ENCODE peak calls at places on chromosome 21, in four cellular contexts. N is K562, Q is GM12878, W is SK-N-SH. D is an unnamed sample.

GRCh38 chr21:26956216-26956615 is 10.7 kb downstream of the ADAMTS5 start:
- DNase-seq in Q (no peak), W (no peak), N (no peak), D (no peak)

GRCh38 chr21:35257413-35257812 is 208.3 kb upstream of the RUNX1 start:
- DNase-seq in Q (no peak), W (no peak), N (no peak), D (no peak)

GRCh38 chr21:40618216-40618615 is 228.7 kb downstream of the DSCAM start:
- DNase-seq in Q (no peak), N (no peak), W (peak), D (no peak)

GRCh38 chr21:46285761-46286667 is at the start of gene YBEY:
- DNase-seq in W (peak), N (peak), Q (peak), D (peak)

GRCh38 chr21:35231115-35231514 is 182.0 kb upstream of the RUNX1 start:
- DNase-seq in N (no peak), W (no peak), Q (no peak), D (no peak)

GRCh38 chr21:34722684-34723300 is 54.0 kb downstream of the CLIC6 start:
- DNase-seq in N (peak), W (peak), Q (no peak), D (peak)

GRCh38 chr21:35375115-35375514 is 326.0 kb upstream of the RUNX1 start:
- DNase-seq in N (no peak), W (no peak), Q (no peak), D (no peak)

GRCh38 chr21:29157084-29157483 is 26.6 kb downstream of the MAP3K7CL start:
- DNase-seq in N (no peak), Q (no peak), W (no peak), D (no peak)

GRCh38 chr21:40433575-40433974 is 413.4 kb downstream of the DSCAM start:
- DNase-seq in Q (no peak), W (no peak), N (no peak), D (no peak)

GRCh38 chr21:41932191-41932575 is 21.6 kb downstream of the C2CD2 start:
- DNase-seq in Q (no peak), N (peak), W (no peak), D (no peak)

GRCh38 chr21:26093094-26093493 is 77.5 kb downstream of the APP start:
- DNase-seq in W (no peak), N (no peak), Q (no peak), D (no peak)

GRCh38 chr21:34764715-34765284 is 96.0 kb downstream of the CLIC6 start:
- DNase-seq in Q (no peak), N (no peak), W (no peak), D (no peak)

GRCh38 chr21:25506887-25507286 is 100.4 kb downstream of the MRPL39 start:
- DNase-seq in N (no peak), Q (no peak), W (no peak), D (no peak)

GRCh38 chr21:42187976-42188653 is 30.8 kb upstream of the ABCG1 start:
- DNase-seq in N (no peak), W (no peak), Q (peak), D (no peak)

GRCh38 chr21:23249760-23250159 is 2251.6 kb downstream of the NCAM2 start:
- DNase-seq in W (no peak), N (no peak), Q (no peak), D (no peak)

GRCh38 chr21:43299441-43300277 is 127.3 kb downstream of the SIK1 start:
- DNase-seq in W (peak), N (no peak), Q (no peak), D (no peak)

GRCh38 chr21:41810597-41810932 is 43.7 kb upstream of the RIPK4 start:
- DNase-seq in W (no peak), N (no peak), Q (no peak), D (no peak)

DNA sequence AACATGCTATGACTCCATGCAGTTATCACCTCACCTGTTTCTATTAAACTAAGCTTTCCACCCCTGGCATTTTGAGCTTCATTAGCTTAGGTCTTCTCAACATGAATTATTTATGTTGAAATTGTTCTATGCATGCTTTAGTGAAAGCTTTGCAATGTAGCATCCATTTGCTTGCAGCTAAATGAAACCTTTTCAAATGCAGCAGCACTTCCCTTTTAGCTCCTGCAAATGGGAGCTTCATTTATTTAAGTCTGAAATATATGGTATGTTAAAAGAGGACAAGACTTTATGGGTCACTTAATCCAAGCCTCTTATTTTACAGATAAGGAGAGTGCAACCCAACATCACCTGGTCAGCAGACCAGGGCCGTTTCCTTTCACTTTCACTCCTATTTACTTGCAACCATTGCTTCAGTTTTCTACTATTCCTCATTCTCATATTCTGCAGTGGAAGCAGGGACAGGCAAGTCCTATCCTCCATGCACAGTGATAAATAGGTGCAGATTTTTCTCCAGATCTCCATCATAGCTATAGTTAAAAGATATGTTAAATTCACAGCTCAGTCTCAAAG is 56.4 kb upstream of the SAMSN1 start:
- DNase-seq in N (no peak), W (no peak), Q (no peak), D (no peak)
- TF ChIP-seq TAF1 in N (no peak), W (no peak), Q (no peak), D (no peak)

GRCh38 chr21:14482165-14482564 is 64.0 kb downstream of the SAMSN1 start:
- DNase-seq in Q (no peak), N (no peak), W (no peak), D (no peak)
- TF ChIP-seq NRF1 in Q (no peak), N (no peak), W (no peak), D (no peak)

DNA sequence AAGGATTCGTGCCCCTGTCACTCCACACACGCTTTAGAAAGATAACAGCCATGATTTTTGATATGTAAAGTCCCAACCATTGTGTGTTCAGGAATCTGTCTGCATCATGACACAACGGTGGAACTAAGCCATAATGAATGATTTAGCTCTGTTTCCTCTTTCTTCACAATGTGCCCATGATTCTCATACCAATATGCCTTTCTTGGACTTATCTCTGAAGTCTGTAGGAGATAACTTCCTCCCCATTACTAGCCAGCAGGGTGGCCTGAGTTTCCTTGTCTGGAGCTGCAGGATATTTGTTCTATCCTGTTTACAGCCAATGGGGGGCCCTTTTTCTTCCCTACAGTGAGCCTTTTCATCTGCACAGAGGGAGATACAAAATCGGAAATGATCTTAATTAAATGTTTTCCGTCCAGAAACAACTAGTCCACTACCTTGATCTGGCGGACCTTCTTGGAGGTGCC is 511.8 kb downstream of the USP25 start:
- DNase-seq in W (no peak), Q (no peak), N (no peak), D (peak)
- TF ChIP-seq TAF1 in W (no peak), Q (no peak), N (no peak), D (no peak)

GRCh38 chr21:38081663-38082062 is 165.4 kb upstream of the KCNJ6 start:
- DNase-seq in Q (no peak), N (no peak), W (no peak), D (no peak)

GRCh38 chr21:38080888-38081287 is 164.6 kb upstream of the KCNJ6 start:
- DNase-seq in N (no peak), W (no peak), Q (no peak), D (no peak)

GRCh38 chr21:38086580-38086979 is 170.2 kb upstream of the KCNJ15 start:
- DNase-seq in N (no peak), W (no peak), Q (no peak), D (no peak)

GRCh38 chr21:38083534-38083933 is 167.3 kb upstream of the KCNJ6 start:
- DNase-seq in W (no peak), Q (no peak), N (no peak), D (no peak)

GRCh38 chr21:38082936-38083335 is 166.7 kb upstream of the KCNJ6 start:
- DNase-seq in N (no peak), W (no peak), Q (no peak), D (no peak)
- TF ChIP-seq NRF1 in N (no peak), W (no peak), Q (no peak), D (no peak)

GRCh38 chr21:17819114-17819877 is at the start of gene C21orf91:
- DNase-seq in W (peak), Q (peak), N (peak), D (peak)

GRCh38 chr21:17821121-17821520 is 2.0 kb upstream of the C21orf91 start:
- DNase-seq in W (no peak), Q (no peak), N (no peak), D (no peak)

GRCh38 chr21:17813353-17813752 is 5.8 kb downstream of the C21orf91 start:
- DNase-seq in N (no peak), W (no peak), Q (no peak), D (no peak)

GRCh38 chr21:17819878-17820232 is 699 bp upstream of the C21orf91 start:
- DNase-seq in N (peak), W (peak), Q (no peak), D (no peak)

DNA sequence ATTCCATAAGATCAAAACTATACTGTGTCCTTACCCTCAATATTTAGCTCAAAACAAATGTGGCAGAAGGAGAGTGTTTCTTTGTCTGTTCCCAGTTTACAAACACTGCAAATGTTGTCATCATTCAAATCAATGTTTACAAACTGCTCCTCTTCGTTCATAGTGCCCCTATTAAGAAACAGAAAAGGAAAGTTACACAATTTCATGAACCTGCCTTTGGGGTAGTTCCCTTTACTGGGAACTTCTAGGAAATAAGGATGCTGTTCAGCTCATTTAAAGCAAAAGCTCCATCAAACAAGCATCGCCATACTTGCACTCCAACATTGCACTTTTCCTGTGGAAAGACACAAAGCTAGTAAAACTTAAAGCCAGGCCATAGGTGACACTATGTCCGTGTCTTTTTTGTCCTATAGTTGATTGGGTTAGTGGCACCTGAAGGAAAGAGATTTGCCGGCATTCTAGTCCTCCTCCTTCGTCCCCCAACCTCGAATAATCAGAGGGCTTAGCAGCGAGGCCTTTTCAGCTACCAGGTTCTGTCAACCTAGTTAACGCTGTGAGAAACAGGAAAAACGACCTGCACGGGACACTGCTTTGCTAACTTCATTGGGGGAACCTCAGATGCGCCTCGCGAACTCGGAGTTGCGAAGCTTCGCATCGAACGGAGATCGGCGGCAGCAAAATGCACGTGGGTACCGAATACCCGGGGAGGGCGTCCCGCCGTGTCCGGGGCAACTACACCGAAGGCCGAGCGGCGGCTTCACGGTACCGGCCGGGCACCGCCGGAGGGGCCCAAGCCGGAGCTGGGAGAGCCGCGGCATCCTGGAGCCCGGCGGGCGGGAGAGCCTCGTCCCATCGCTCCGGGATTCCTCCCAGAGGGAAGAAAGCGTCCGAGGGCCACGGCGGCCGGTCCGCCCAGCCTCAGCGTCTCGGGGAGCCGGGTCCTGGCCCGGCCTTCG is 720 bp downstream of the C21orf91 start:
- DNase-seq in N (no peak), Q (no peak), W (peak), D (peak)
- TF ChIP-seq TAF1 in N (no peak), Q (no peak), W (no peak), D (no peak)

DNA sequence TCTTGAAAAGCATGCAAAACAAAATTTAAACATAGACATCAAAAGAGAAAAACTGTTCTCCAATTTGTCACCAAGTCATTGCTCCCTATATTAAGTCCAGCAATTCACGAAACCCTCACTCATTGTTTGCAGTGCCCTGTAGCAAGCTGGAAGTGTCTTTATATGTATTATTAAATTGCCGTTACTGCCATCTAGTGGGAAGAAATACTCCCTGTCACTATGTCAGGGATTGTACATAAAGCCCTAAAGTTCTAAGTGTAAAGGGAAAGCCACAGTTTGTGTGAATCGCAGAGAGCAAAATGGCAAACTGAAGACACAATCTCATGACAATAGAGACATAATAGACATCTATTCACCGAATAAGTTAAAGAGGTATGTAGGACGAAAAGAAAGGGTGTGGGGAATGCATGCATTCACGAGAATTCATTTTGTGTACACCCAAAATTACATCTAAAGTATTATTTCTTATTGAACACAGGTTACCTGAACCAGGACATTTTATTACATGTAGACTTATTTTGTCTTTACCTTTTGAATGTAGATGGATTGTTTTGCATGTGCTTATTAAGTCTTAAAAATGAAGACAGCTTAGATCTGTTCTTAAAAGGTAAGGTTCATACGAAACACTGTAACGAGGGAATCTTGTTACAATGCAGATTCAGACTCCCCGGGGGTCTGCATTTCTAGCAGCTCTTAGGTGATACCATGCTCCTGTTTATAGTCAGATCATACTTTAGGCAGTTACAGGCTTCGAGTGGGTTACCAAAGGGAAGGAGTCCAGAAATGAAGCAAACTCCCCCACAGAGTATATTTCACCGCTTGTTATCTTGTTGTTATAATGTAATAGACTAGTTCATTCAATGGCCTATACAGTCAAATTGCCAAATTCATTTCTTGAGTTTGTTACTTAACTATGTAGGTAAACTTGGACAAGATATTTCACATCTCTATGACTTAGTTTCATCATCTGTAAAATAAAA is 600.8 kb downstream of the USP25 start:
- DNase-seq in Q (no peak), N (no peak), W (peak), D (no peak)
- TF ChIP-seq NRF1 in Q (no peak), N (no peak), W (no peak), D (no peak)

DNA sequence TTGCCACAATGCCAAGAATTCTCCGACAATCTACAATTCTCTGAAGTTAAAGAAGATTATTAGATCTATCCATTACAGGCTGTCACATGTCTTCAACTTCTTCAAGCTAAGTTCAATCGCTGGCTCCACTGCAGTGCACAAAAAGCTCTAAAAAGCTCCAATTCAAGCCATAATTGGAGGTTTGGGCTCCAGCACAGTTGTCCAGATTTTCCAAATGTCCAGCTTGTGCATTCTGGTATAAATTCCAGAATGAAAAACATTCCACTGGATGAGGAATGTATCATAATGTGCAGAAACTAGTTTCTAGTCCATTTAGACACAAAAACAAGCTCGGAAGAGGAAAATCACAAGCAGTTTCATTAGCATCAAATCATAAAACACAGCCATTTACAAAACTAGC is 138.6 kb downstream of the NRIP1 start:
- DNase-seq in Q (no peak), W (no peak), N (no peak), D (no peak)
- TF ChIP-seq TAF1 in Q (no peak), W (no peak), N (no peak), D (no peak)

GRCh38 chr21:45010096-45010495 is 64.3 kb upstream of the ADARB1 start:
- DNase-seq in Q (no peak), N (no peak), W (no peak), D (no peak)
- TF ChIP-seq NRF1 in Q (no peak), N (no peak), W (no peak), D (no peak)

GRCh38 chr21:37561941-37562919 is 195.7 kb downstream of the DYRK1A start:
- DNase-seq in N (no peak), Q (no peak), W (no peak), D (peak)

GRCh38 chr21:37561506-37561905 is 194.9 kb downstream of the DYRK1A start:
- DNase-seq in W (no peak), N (no peak), Q (no peak), D (peak)

GRCh38 chr21:37564341-37564923 is 197.9 kb downstream of the DYRK1A start:
- DNase-seq in N (peak), W (peak), Q (peak), D (no peak)

GRCh38 chr21:37563641-37564340 is 197.2 kb downstream of the DYRK1A start:
- DNase-seq in Q (peak), N (peak), W (peak), D (peak)

GRCh38 chr21:37562920-37563640 is 196.5 kb downstream of the DYRK1A start:
- DNase-seq in Q (no peak), W (no peak), N (peak), D (no peak)
- TF ChIP-seq TAF1 in Q (no peak), W (no peak), N (no peak), D (no peak)

DNA sequence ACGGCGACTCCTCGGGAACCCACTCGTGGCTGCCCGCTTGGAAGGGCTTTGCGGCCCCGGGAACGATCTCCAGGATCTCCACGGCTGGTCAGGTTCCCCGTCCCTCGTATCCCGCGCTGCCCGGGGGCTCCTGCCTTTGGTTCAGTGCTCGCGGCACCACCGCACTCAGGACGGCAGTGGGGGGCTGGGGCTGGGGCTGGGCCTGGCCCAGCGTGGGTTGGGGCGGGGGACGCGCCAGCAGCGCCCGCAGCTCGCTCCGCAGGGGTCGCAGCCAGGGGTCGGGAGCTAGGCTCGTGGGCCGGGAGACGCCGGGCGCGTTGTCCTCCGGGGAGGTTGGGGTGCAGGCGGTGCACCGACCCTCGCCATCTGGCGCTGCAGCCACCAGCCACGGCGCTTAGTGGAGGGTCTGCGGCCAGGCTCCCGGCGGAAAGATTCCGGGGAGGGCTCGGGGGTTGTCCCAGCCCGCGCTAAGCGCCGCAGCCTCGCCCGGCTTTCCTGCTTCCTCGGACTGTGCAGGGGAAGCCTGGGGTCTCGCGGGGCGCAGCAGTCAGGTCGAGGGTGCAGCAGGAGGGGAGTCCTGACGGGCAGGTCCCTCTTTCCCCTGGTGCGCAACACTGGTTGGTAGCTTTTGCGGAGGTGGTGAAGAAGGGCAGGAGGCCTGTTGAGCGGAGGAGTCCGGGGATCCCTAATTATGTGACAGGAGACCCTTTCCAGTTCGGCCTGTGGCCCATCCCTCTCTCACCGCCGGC is 9.0 kb downstream of the SIM2 start:
- DNase-seq in Q (no peak), N (no peak), W (no peak), D (peak)
- TF ChIP-seq NRF1 in Q (no peak), N (no peak), W (no peak), D (no peak)